ENCODE peak calls at places on chromosome 1, in six cellular contexts. X is HuH-7, E is caudate nucleus, C is coronary artery, P is Kasumi-1, Z is pancreas. J is an unnamed sample.

GRCh38 chr1:3003039-3003940 is 18.0 kb upstream of the ACTRT2 start:
- DNase-seq in X (no peak), E (no peak), C (no peak), P (no peak), Z (no peak), J (no peak)

GRCh38 chr1:7703321-7704213 is 67.5 kb upstream of the VAMP3 start:
- DNase-seq in X (no peak), E (no peak), C (no peak), P (no peak), Z (peak), J (no peak)

GRCh38 chr1:67041836-67042503 is 12.0 kb downstream of the SLC35D1 start:
- DNase-seq in X (no peak), E (no peak), C (no peak), P (no peak), Z (no peak), J (no peak)

GRCh38 chr1:53293123-53293522 is 34.7 kb downstream of the LRP8 start:
- DNase-seq in X (no peak), E (no peak), C (peak), P (no peak), Z (no peak), J (no peak)

GRCh38 chr1:223114871-223115270 is 28.2 kb downstream of the TLR5 start:
- DNase-seq in X (no peak), E (no peak), C (no peak), P (no peak), Z (no peak), J (no peak)

GRCh38 chr1:97144527-97144926 is 422.9 kb downstream of the PTBP2 start:
- DNase-seq in X (no peak), E (no peak), C (no peak), P (no peak), Z (no peak), J (no peak)

GRCh38 chr1:214192825-214193643 is 87.9 kb upstream of the SMYD2 start:
- DNase-seq in X (no peak), E (no peak), C (no peak), P (no peak), Z (no peak), J (no peak)

GRCh38 chr1:53685272-53686051 is 53.5 kb downstream of the GLIS1 start:
- DNase-seq in X (peak), E (peak), C (no peak), P (peak), Z (no peak), J (no peak)

GRCh38 chr1:156594124-156594678 is 2.6 kb downstream of the NAXE start:
- DNase-seq in X (no peak), E (no peak), C (no peak), P (no peak), Z (no peak), J (no peak)

GRCh38 chr1:94143173-94143808 is 22.3 kb upstream of the ABCA4 start:
- DNase-seq in X (no peak), E (no peak), C (no peak), P (no peak), Z (no peak), J (no peak)

J was measured in GM12878.